ENCODE peak calls at places on chromosomes 7 and 10, in five cellular contexts. U, O, P, K and M are unnamed samples.

GRCh38 chr10:119268871-119269506 is 61.6 kb downstream of the GRK5 start:
- DNase-seq in P (no peak), O (no peak), K (peak; percentile 58), U (no peak), M (peak; percentile 36)

GRCh38 chr10:112775892-112776679 is 174.0 kb upstream of the TCF7L2 start:
- DNase-seq in O (no peak), K (no peak), U (no peak), P (no peak), M (no peak)

GRCh38 chr10:61949687-61950086 is 48.2 kb downstream of the ARID5B start:
- DNase-seq in P (no peak), O (no peak), K (no peak), U (no peak), M (no peak)

GRCh38 chr7:107479303-107479702 is 9.4 kb downstream of the GPR22 start:
- DNase-seq in K (no peak), U (no peak), O (no peak), P (no peak), M (no peak)

GRCh38 chr7:151503902-151504714 is 15.6 kb downstream of the RHEB start:
- DNase-seq in K (no peak), O (peak; percentile 63), P (peak; percentile 34), U (no peak), M (no peak)

GRCh38 chr7:6250364-6250833 is 22.0 kb downstream of the CYTH3 start:
- DNase-seq in K (no peak), U (no peak), O (no peak), P (peak; percentile 70), M (no peak)

GRCh38 chr7:105389090-105389650 is 449 bp upstream of the SRPK2 start:
- DNase-seq in O (no peak), P (no peak), K (no peak), U (peak; percentile 72), M (peak; percentile 52)

GRCh38 chr7:90958669-90959068 is 305.6 kb upstream of the FZD1 start:
- DNase-seq in U (no peak), P (no peak), O (peak; percentile 18), K (no peak), M (no peak)

GRCh38 chr10:74949434-74949833 is 123.0 kb downstream of the KAT6B start:
- DNase-seq in O (no peak), K (no peak), P (no peak), U (no peak), M (no peak)

GRCh38 chr10:62723375-62723774 is 81.1 kb upstream of the ADO start:
- DNase-seq in O (no peak), P (no peak), U (no peak), K (no peak), M (no peak)

GRCh38 chr10:33336606-33337334 is 2.3 kb upstream of the NRP1 start:
- DNase-seq in O (no peak), P (no peak), U (peak; percentile 37), K (peak; percentile 9), M (peak; percentile 42)

GRCh38 chr10:1201010-1201807 is 145.0 kb downstream of the WDR37 start:
- DNase-seq in O (no peak), K (no peak), U (no peak), P (no peak), M (no peak)

GRCh38 chr7:22858640-22859561 is 36.3 kb upstream of the TOMM7 start:
- DNase-seq in P (peak; percentile 94), K (no peak), U (no peak), O (peak; percentile 96), M (no peak)

GRCh38 chr10:86348321-86349210 is 18.0 kb downstream of the GRID1 start:
- DNase-seq in O (no peak), P (no peak), U (no peak), K (no peak), M (no peak)

GRCh38 chr10:49103761-49104160 is 11.6 kb downstream of the VSTM4 start:
- DNase-seq in U (no peak), O (no peak), P (no peak), K (no peak), M (no peak)

GRCh38 chr10:66291133-66291532 is 634.7 kb upstream of the LRRTM3 start:
- DNase-seq in O (no peak), K (no peak), U (no peak), P (no peak), M (no peak)

GRCh38 chr10:13707156-13707881 is 120.6 kb downstream of the PRPF18 start:
- DNase-seq in K (no peak), P (no peak), O (peak; percentile 70), U (peak; percentile 59), M (peak; percentile 61)

GRCh38 chr10:13949844-13950542 is 363.2 kb downstream of the PRPF18 start:
- DNase-seq in K (no peak), P (no peak), U (no peak), O (peak; percentile 33), M (no peak)

GRCh38 chr10:26946103-26946907 is 85.5 kb upstream of the ABI1 start:
- DNase-seq in U (no peak), K (no peak), O (no peak), P (peak; percentile 57), M (no peak)

GRCh38 chr10:133110609-133111275 is 23.0 kb downstream of the ADGRA1 start:
- DNase-seq in U (no peak), O (no peak), P (no peak), K (no peak), M (no peak)

GRCh38 chr10:28681345-28681763 is 4.0 kb downstream of the BAMBI start:
- DNase-seq in K (no peak), U (no peak), O (no peak), P (no peak), M (no peak)

GRCh38 chr10:88877298-88877697 is 2.7 kb upstream of the STAMBPL1 start:
- DNase-seq in K (no peak), U (no peak), P (no peak), O (no peak), M (no peak)

GRCh38 chr10:69800109-69800508 is 1.6 kb upstream of the COL13A1 start:
- DNase-seq in K (no peak), P (no peak), O (peak; percentile 57), U (peak; percentile 72), M (peak; percentile 73)

GRCh38 chr7:47683485-47683898 is 101.6 kb upstream of the TNS3 start:
- DNase-seq in U (no peak), K (no peak), P (no peak), O (no peak), M (no peak)

GRCh38 chr10:68955414-68955785 is 570 bp upstream of the DDX21 start:
- DNase-seq in U (peak; percentile 13), O (no peak), P (no peak), K (peak; percentile 12), M (peak; percentile 19)

GRCh38 chr10:34489973-34490372 is 325.1 kb downstream of the PARD3 start:
- DNase-seq in O (peak; percentile 8), U (no peak), P (peak; percentile 68), K (no peak), M (no peak)

GRCh38 chr10:98267894-98268693 is at the start of gene LOXL4:
- DNase-seq in K (peak; percentile 53), U (peak; percentile 70), O (no peak), P (no peak), M (no peak)

GRCh38 chr10:116271593-116272496 is 1.2 kb downstream of the GFRA1 start:
- DNase-seq in K (no peak), O (no peak), P (no peak), U (peak; percentile 38), M (peak; percentile 43)

GRCh38 chr10:83167081-83167480 is 972.2 kb upstream of the GHITM start:
- DNase-seq in P (no peak), U (no peak), K (no peak), O (no peak), M (no peak)

GRCh38 chr7:29254663-29255062 is 60.1 kb downstream of the CHN2 start:
- DNase-seq in P (no peak), U (peak; percentile 41), O (no peak), K (no peak), M (no peak)

GRCh38 chr7:70887186-70887585 is 244.8 kb upstream of the GALNT17 start:
- DNase-seq in U (no peak), P (no peak), K (no peak), O (no peak), M (no peak)

GRCh38 chr10:47288916-47289495 is 11.0 kb upstream of the GDF10 start:
- DNase-seq in P (no peak), O (no peak), K (no peak), U (no peak), M (no peak)

GRCh38 chr7:1749351-1749863 is 79.3 kb downstream of the ELFN1 start:
- DNase-seq in K (no peak), P (no peak), O (no peak), U (no peak), M (no peak)